ENCODE peak calls at places on chromosomes 6 and 20, in five cellular contexts. I is activated B cell treated with CpG ODN at 0.5 μM for 24 hours, W is lower leg skin, U is MCF 10A, A is mucosa of descending colon. Q is an unnamed sample.

GRCh38 chr6:17851720-17852161 is 135.7 kb downstream of the KIF13A start:
- DNase-seq in I (no peak), W (no peak), U (no peak), A (no peak), Q (no peak)

GRCh38 chr6:41236276-41236675 is 8.1 kb downstream of the TREML4 start:
- DNase-seq in I (no peak), W (no peak), U (no peak), A (no peak), Q (no peak)

GRCh38 chr6:122890250-122890649 is 101.2 kb downstream of the SMPDL3A start:
- DNase-seq in I (no peak), W (no peak), U (no peak), A (no peak), Q (no peak)

GRCh38 chr6:118574051-118574865 is 26.2 kb downstream of the PLN start:
- DNase-seq in I (no peak), W (no peak), U (peak), A (no peak), Q (no peak)

GRCh38 chr6:13635948-13636658 is 21.0 kb downstream of the NOL7 start:
- DNase-seq in I (no peak), W (no peak), U (peak), A (no peak), Q (no peak)

GRCh38 chr6:1667012-1667804 is 57.5 kb downstream of the FOXC1 start:
- DNase-seq in I (no peak), W (no peak), U (no peak), A (no peak), Q (no peak)

GRCh38 chr6:166743415-166743814 is 116.4 kb upstream of the RPS6KA2 start:
- DNase-seq in I (no peak), W (peak), U (no peak), A (no peak), Q (no peak)

GRCh38 chr6:130848945-130849344 is 21.7 kb downstream of the SMLR1 start:
- DNase-seq in I (no peak), W (no peak), U (peak), A (no peak), Q (no peak)

GRCh38 chr6:156993713-156994112 is 216.5 kb downstream of the ARID1B start:
- DNase-seq in I (no peak), W (no peak), U (no peak), A (no peak), Q (no peak)

GRCh38 chr6:21478411-21478810 is 115.1 kb upstream of the SOX4 start:
- DNase-seq in I (no peak), W (no peak), U (no peak), A (no peak), Q (no peak)

GRCh38 chr20:20568604-20569205 is 143.7 kb downstream of the RALGAPA2 start:
- DNase-seq in I (no peak), W (no peak), U (peak), A (no peak), Q (peak)

DNA sequence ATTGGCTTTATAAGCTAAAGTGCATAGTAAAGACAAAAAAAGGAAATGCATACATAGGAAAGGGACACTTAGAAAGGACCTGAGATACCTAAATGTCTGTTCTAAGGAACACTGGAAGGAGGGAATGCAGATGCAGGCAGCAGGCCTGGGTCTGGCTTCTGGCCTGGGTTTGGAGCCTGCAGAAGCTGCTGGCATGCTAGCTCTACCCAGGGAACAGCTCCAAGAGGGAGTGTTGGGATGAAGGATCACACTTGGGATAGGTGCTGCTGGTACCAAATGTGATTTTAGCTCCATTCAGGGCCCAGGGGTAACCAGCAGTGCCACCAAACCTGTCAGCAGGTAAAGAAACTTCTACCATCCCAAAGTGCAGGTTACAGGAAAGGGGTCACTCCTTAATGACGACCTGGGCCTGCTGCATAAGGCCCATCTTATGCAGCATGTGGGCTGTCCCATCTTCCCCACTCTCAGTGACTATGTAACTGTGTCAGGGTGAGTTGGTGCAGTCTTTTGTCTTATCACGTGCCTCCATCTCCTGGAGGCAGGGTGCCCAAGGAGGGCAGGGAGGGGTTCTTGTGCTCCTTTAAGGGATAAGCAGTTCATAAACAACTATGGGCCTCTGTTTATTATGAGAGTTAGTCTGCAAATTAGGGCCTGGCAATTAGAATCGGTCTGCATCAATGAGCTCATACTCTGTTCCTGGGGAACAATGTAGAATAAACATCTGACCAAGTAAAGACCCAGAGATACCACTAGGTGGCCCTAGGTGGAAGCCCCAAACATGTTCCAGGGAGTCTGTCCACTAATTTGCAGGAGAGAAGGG is 26.9 kb downstream of the DDX27 start:
- DNase-seq in I (no peak), W (no peak), U (peak), A (no peak), Q (no peak)
- TF ChIP-seq CTCF in I (no peak), W (no peak), U (peak), A (peak), Q (peak)

DNA sequence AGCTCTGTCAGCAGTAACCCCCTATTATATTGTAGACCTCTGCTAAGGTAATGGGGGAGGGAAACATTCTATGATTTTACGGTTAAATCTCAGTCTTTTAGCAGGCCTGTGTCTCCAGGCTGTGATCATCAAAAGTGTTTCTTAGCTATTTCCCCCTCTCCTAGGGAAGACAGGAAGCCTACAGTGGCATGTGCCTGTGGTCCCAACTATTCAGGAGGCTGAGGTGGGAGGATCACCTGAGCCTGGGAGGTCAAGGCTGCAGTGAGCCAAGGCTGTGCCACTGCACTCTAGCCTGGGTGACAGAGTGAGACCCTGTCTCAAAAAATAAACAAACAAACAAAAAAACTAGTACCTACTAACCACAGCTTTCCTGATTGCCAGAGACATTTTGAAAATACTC is 67.9 kb downstream of the DNAAF9 start:
- DNase-seq in I (no peak), W (no peak), U (no peak), A (no peak), Q (no peak)
- TF ChIP-seq CTCF in I (no peak), W (no peak), U (no peak), A (no peak), Q (no peak)

DNA sequence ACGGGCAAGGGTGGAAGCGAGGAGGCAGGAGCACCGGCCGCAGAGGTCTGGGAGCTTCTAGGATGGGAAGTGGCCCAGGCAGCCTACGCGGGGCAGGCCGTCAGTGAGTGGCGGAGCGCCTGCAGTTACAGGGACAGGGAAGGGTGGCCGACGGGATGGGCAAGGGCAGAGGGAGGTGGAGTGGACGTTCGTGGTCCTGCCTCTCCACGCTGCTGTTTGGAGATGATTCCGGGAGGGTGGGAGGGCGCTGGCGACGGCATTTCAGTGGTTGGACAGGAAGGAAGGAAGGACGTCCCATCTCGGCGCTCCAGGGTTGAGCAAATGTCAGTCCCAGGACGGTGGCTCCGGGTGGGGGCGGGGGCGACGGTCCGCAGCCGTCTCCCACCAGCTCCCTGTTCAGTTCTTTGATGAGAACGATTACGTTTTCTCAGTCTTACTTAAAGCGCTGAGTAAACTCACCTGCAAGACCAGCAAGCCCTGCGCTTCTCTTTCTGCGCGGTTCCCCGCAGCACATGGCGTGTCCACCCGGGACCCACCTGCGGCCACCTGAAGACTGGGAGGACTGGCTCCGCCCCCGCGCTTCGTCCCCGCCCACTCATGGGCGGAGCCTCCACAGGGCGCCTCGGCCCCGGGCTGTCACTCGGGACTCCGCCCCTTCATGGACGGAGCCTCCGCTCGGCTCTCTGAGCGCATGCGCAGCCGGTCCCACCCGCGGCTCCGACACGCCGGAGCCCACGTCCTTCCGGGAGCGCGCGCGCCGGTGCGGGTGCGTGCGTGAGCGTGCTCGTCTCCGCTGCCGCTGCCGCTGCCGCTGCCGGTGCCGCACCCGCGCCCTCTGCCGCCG is at the start of gene DNAJC5:
- DNase-seq in I (peak), W (peak), U (peak), A (peak), Q (peak)
- TF ChIP-seq CTCF in I (no peak), W (no peak), U (no peak), A (no peak), Q (no peak)

GRCh38 chr6:28134716-28135115 is 7.0 kb upstream of the ZKSCAN8 start:
- DNase-seq in I (no peak), W (no peak), U (no peak), A (no peak), Q (no peak)

GRCh38 chr6:28137458-28138020 is 4.1 kb upstream of the ZKSCAN8 start:
- DNase-seq in I (peak), W (no peak), U (no peak), A (no peak), Q (no peak)

GRCh38 chr6:28136585-28137457 is 4.9 kb upstream of the ZKSCAN8 start:
- DNase-seq in I (peak), W (peak), U (peak), A (peak), Q (peak)

GRCh38 chr6:28134015-28134414 is 7.7 kb upstream of the ZKSCAN8 start:
- DNase-seq in I (no peak), W (no peak), U (peak), A (no peak), Q (no peak)

GRCh38 chr6:28135393-28135792 is 6.3 kb upstream of the ZKSCAN8 start:
- DNase-seq in I (no peak), W (no peak), U (no peak), A (no peak), Q (no peak)
- TF ChIP-seq CTCF in I (no peak), W (no peak), U (no peak), A (no peak), Q (no peak)

GRCh38 chr6:136338486-136338885 is 48.8 kb upstream of the BCLAF1 start:
- DNase-seq in I (no peak), W (no peak), U (no peak), A (no peak), Q (no peak)
- TF ChIP-seq CTCF in I (no peak), W (no peak), U (no peak), A (no peak), Q (no peak)